ENCODE peak calls at places on chromosomes 11 and 22, in six cellular contexts. U is stimulated activated CD4-positive, alpha-beta T cell treated with anti-CD3 and anti-CD28 coated beads, Interleukin-2, amount 100 ng/mL, for 48 hours; O is iPS-NIHi11; Y is nucleus accumbens; H is HCT116; G is kidney tubule cell. D is an unnamed sample.

GRCh38 chr11:109933126-109933525 is 160.1 kb upstream of the ZC3H12C start:
- DNase-seq in U (no peak), O (no peak), Y (no peak), H (no peak), G (peak; percentile 25), D (no peak)

GRCh38 chr11:110787680-110788079 is 75.4 kb upstream of the ARHGAP20 start:
- DNase-seq in U (no peak), O (no peak), Y (no peak), H (no peak), G (no peak), D (no peak)

GRCh38 chr11:36510567-36511020 is 522 bp upstream of the TRAF6 start:
- DNase-seq in U (no peak), O (peak; percentile 47), Y (no peak), H (no peak), G (peak; percentile 70), D (no peak)

GRCh38 chr11:20342347-20343279 is 20.9 kb upstream of the HTATIP2 start:
- DNase-seq in U (no peak), O (no peak), Y (no peak), H (no peak), G (no peak), D (peak; percentile 95)

GRCh38 chr11:83923961-83924360 is 637.8 kb upstream of the CCDC90B start:
- DNase-seq in U (no peak), O (no peak), Y (no peak), H (no peak), G (no peak), D (no peak)

GRCh38 chr11:130522284-130522961 is 74.0 kb downstream of the ADAMTS15 start:
- DNase-seq in U (no peak), O (peak; percentile 89), Y (peak; percentile 8), H (peak; percentile 48), G (peak; percentile 78), D (peak; percentile 79)

GRCh38 chr22:31139866-31140716 is at the start of gene PLA2G3:
- DNase-seq in U (no peak), O (peak; percentile 100), Y (no peak), H (no peak), G (no peak), D (peak; percentile 94)

GRCh38 chr11:99020324-99021225 is at the start of gene CNTN5:
- DNase-seq in U (no peak), O (peak; percentile 49), Y (peak; percentile 72), H (no peak), G (peak; percentile 54), D (peak; percentile 85)

GRCh38 chr11:78940500-78941225 is 366.0 kb upstream of the NARS2 start:
- DNase-seq in U (no peak), O (peak; percentile 63), Y (no peak), H (no peak), G (peak; percentile 25), D (peak; percentile 89)

GRCh38 chr11:110092577-110093406 is at the start of gene ZC3H12C:
- DNase-seq in U (peak; percentile 25), O (peak; percentile 79), Y (peak; percentile 80), H (peak; percentile 77), G (peak; percentile 97), D (peak; percentile 92)

GRCh38 chr22:26918236-26918635 is 260.8 kb downstream of the MIAT start:
- DNase-seq in U (no peak), O (no peak), Y (peak; percentile 23), H (peak; percentile 1), G (no peak), D (no peak)

GRCh38 chr22:45101828-45102227 is 61.9 kb upstream of the NUP50 start:
- DNase-seq in U (no peak), O (peak; percentile 71), Y (peak; percentile 7), H (no peak), G (peak; percentile 15), D (peak; percentile 80)

GRCh38 chr11:96051820-96052219 is 127.9 kb upstream of the MTMR2 start:
- DNase-seq in U (no peak), O (no peak), Y (no peak), H (no peak), G (no peak), D (no peak)

GRCh38 chr11:67281552-67282150 is 7.5 kb upstream of the ANKRD13D start:
- DNase-seq in U (no peak), O (no peak), Y (no peak), H (no peak), G (no peak), D (no peak)

GRCh38 chr11:118996926-118997626 is 862 bp upstream of the CENATAC start:
- DNase-seq in U (no peak), O (peak; percentile 42), Y (no peak), H (no peak), G (no peak), D (peak; percentile 18)

GRCh38 chr11:67627788-67628624 is 1.7 kb downstream of the NUDT8 start:
- DNase-seq in U (no peak), O (no peak), Y (no peak), H (no peak), G (no peak), D (no peak)

GRCh38 chr22:19760652-19761002 is at the start of gene TBX1:
- DNase-seq in U (no peak), O (no peak), Y (no peak), H (no peak), G (no peak), D (no peak)

GRCh38 chr22:45645526-45646414 is 25.9 kb upstream of the ATXN10 start:
- DNase-seq in U (peak; percentile 79), O (peak; percentile 97), Y (peak; percentile 56), H (peak; percentile 26), G (peak; percentile 69), D (peak; percentile 86)

GRCh38 chr11:118916842-118917388 is 8.8 kb downstream of the BCL9L start:
- DNase-seq in U (no peak), O (no peak), Y (no peak), H (no peak), G (no peak), D (peak; percentile 79)

GRCh38 chr22:19872779-19873137 is 18.1 kb upstream of the GNB1L start:
- DNase-seq in U (no peak), O (no peak), Y (no peak), H (no peak), G (no peak), D (no peak)

GRCh38 chr11:46237248-46238077 is 40.0 kb upstream of the CREB3L1 start:
- DNase-seq in U (peak; percentile 44), O (peak; percentile 77), Y (peak; percentile 65), H (peak; percentile 86), G (peak; percentile 88), D (peak; percentile 70)

D was measured in neural progenitor cell.